ENCODE peak calls at places on chromosome 21, in five cellular contexts. T, S, D, P and Z are unnamed samples.
A peak's percentile ranks its signal among the peaks of the same experiment; 100 is the strongest.

GRCh38 chr21:25528511-25528910 is 78.8 kb downstream of the MRPL39 start:
- DNase-seq in T (no peak), D (no peak), S (no peak), P (no peak), Z (no peak)

GRCh38 chr21:38277501-38278111 is 20.8 kb downstream of the KCNJ15 start:
- DNase-seq in D (peak; percentile 97), T (peak; percentile 99), P (peak; percentile 86), S (no peak), Z (peak; percentile 99)

GRCh38 chr21:31932470-31932764 is 59.6 kb downstream of the HUNK start:
- DNase-seq in D (no peak), S (no peak), T (no peak), P (no peak), Z (no peak)

GRCh38 chr21:26982767-26983166 is 15.9 kb upstream of the ADAMTS5 start:
- DNase-seq in S (no peak), D (no peak), P (peak; percentile 36), T (peak; percentile 51), Z (peak; percentile 26)

GRCh38 chr21:44301961-44302406 is 2.1 kb downstream of the PFKL start:
- DNase-seq in T (no peak), S (peak; percentile 44), P (no peak), D (no peak), Z (no peak)

GRCh38 chr21:31566061-31566460 is 93.4 kb upstream of the SOD1 start:
- DNase-seq in T (no peak), S (peak; percentile 15), D (peak; percentile 14), P (no peak), Z (peak; percentile 30)

GRCh38 chr21:26070822-26071425 is 99.6 kb downstream of the APP start:
- DNase-seq in D (peak; percentile 55), P (no peak), T (peak; percentile 62), S (peak; percentile 38), Z (peak; percentile 90)

GRCh38 chr21:46060596-46061061 is 37.3 kb upstream of the COL6A2 start:
- DNase-seq in D (peak; percentile 98), S (no peak), T (peak; percentile 99), P (peak; percentile 82), Z (peak; percentile 98)

GRCh38 chr21:45641480-45642035 is 2.0 kb upstream of the PCBP3 start:
- DNase-seq in S (no peak), P (no peak), T (no peak), D (no peak), Z (no peak)

GRCh38 chr21:38567577-38568360 is 69.5 kb upstream of the ERG start:
- DNase-seq in S (no peak), P (no peak), T (peak; percentile 38), D (peak; percentile 18), Z (peak; percentile 54)

DNA sequence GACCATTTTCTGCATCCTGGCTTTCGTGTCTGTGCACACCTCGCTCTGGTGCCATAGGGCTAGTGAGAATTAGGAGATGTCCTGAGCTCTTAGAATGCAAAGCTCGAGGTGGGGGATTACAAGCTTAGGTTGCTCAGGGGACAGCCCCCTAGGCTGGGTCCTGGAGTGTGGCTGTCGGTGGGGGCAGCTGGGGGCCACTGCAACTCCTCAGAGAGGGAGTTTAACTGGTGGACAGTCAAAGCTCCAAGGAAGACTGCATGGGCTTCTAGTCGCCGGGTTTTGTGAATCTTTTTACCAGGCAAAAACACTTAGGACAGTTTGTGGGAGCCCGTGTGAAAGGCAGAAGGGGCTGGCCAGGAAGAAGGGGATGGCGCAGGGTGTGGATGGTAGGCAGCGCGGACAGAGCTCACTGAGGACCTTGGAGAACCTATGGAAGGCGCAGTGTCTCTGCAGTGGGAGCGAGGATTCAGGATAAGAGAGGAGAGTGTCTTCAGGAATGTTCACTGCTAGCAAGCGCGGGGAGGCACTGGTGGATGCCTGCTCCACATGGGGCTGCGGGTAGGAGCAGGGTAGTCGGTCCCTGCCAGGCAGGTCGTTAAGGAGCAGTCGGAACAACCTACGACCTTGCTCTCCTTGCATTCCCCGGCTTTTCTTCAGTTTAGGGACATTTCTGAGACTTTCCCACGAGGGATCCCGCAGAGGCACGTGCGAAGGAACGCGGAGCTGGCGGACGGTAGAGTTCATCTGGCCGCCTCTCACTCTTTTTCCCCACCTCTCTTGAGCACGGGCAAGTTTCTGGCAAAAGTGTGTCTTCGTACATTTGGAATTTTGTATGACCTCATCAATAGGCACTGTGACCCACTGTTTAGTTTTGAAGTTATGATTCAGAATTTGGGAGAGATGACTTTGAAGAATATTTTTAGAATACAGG is 12.9 kb upstream of the KCNE1 start:
- DNase-seq in P (no peak), T (peak; percentile 75), D (peak; percentile 61), S (no peak), Z (peak; percentile 77)
- H3K4me3 ChIP-seq in P (no peak overlapping the region), T (peak overlapping the region; percentile 58), D (peak overlapping the region; percentile 65), S (no peak overlapping the region), Z (peak overlapping the region; percentile 61)

DNA sequence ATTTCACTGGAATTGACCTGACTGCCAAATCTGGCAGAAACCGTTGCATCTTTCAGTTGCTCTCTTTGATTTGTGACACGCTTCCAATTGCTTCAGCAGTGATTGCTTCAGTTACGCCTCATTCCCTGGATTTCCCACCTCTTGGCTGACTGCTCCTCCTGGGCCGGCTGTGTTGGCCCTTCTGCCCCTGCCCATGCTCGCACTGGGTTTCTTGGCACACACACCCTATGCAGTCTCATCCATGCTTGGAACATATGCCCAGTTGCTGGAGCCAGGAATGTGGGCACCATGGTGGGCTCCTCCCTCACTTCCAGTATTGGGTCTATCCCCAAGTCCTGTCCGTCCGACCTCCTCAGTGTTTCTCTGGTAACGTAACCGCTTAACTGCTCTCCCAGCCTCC is 2.2 kb upstream of the ZBTB21 start:
- DNase-seq in T (no peak), S (no peak), P (no peak), D (no peak), Z (no peak)
- TF ChIP-seq CTCF in T (no peak), S (no peak), P (no peak), D (no peak), Z (no peak)

DNA sequence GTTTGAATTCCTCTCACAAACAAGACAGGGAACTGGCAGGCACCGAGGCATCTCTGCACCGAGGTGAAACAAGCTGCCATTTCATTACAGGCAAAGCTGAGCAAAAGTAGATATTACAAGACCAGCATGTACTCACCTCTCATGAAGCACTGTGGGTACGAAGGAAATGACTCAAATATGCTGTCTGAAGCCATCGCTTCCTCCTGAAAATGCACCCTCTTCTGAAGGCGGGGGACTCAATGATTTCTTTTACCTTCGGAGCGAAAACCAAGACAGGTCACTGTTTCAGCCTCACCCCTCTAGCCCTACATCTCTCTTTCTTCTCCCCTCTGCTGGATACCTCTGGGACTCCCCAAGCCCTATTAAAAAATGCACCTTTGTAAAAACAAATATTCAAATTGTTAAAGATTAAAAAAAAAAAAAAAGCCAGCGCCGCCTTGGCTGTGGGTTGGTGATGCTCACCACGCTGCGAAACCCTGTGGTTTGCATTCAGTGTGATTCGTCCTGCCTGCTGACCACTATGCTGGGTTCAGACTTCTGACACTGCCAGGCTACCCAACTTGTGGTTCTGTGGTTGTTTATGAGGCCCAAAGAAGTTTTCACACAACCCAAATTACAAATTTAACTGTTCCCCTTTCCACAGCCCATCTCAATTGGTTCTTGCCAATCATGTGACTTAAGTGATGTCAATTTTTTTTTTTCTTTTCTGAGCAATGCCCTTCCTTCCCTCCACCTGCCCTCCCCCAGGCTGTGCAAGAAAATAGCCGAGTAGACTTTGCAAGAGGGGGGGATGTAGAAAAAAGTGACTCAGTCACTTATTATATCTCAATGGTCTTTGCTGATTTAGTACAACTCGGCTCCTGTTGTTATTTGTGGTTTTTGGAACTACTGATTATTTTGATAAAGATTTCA is at the start of gene RUNX1:
- DNase-seq in S (peak; percentile 90), T (peak; percentile 53), D (peak; percentile 53), P (peak; percentile 43), Z (peak; percentile 75)
- H3K4me3 ChIP-seq in S (peak within 1 kb of the TSS; percentile 73), T (peak within 1 kb of the TSS; percentile 56), D (peak within 1 kb of the TSS; percentile 43), P (no peak within 1 kb of the TSS), Z (peak within 1 kb of the TSS; percentile 63)

GRCh38 chr21:43211085-43212071 is 42.6 kb downstream of the CRYAA start:
- DNase-seq in T (peak; percentile 3), S (peak; percentile 20), P (peak; percentile 77), D (peak; percentile 7), Z (no peak)
- TF ChIP-seq CTCF in T (peak; percentile 24), S (peak; percentile 35), P (no peak), D (peak; percentile 11), Z (peak; percentile 43)

GRCh38 chr21:36747815-36748381 is 49.0 kb downstream of the SIM2 start:
- DNase-seq in T (no peak), D (peak; percentile 42), S (no peak), P (peak; percentile 29), Z (peak; percentile 50)
- H3K4me3 ChIP-seq in T (peak overlapping the region; percentile 50), D (peak overlapping the region; percentile 27), S (no peak overlapping the region), P (peak overlapping the region; percentile 32), Z (peak overlapping the region; percentile 55)

GRCh38 chr21:17903029-17903806 is 84.1 kb upstream of the C21orf91 start:
- DNase-seq in D (peak; percentile 65), P (no peak), T (peak; percentile 62), S (peak; percentile 74), Z (peak; percentile 67)

GRCh38 chr21:17900990-17901385 is 81.8 kb upstream of the C21orf91 start:
- DNase-seq in S (no peak), P (no peak), D (no peak), T (no peak), Z (no peak)

GRCh38 chr21:17903929-17904639 is 84.9 kb upstream of the C21orf91 start:
- DNase-seq in S (no peak), D (no peak), P (no peak), T (peak; percentile 37), Z (no peak)

GRCh38 chr21:17901458-17902092 is 82.4 kb upstream of the C21orf91 start:
- DNase-seq in S (no peak), T (peak; percentile 11), P (no peak), D (no peak), Z (peak; percentile 33)

DNA sequence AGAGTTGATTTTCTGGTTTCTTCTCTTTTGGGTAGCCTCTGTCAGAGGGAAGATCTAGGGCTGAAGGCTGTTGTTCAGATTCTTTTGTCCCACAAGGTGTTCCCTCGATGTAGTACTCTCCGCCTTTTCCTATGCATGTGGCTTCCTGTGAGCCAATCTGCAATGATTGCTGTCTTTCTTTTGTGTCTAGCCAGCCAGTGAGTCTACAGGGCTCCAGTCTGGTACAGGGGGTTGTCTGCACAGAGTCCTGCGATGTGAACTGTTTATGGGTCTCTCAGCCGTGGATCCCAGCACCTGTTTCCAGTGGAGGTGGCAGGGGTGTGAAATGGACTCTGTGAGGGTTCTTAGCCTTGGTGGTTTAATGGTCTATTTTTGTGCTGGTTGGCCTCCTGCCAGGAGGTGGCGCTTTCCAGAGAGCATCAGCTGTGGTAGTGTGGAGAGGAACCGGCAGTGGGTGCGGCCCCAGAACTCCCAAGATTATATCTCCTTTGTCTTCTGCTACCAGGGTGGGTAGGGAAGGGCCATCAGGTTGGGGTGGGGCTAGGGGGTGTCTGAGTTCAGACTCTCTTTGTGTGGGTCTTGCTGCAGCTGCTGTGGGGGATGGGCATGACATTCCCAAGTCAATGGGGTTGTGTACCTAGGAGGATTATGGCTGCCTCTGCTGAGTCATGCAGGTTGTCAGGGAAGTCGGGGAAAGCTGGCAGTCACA is 81.3 kb upstream of the C21orf91 start:
- DNase-seq in D (no peak), P (no peak), S (no peak), T (no peak), Z (no peak)
- TF ChIP-seq CTCF in D (no peak), P (no peak), S (peak; percentile 64), T (no peak), Z (no peak)